ENCODE peak calls at places on chromosomes 3 and 15, in six cellular contexts. Z, K, H, A, Q and B are unnamed samples.

GRCh38 chr3:155252535-155252934 is 40.9 kb downstream of the STRIT1 start:
- DNase-seq in H (no peak), K (peak; percentile 61), Z (no peak), A (no peak), Q (no peak), B (no peak)

GRCh38 chr3:28940530-28940929 is 340.3 kb upstream of the RBMS3 start:
- DNase-seq in Z (no peak), K (peak; percentile 98), Q (no peak), A (no peak), H (peak; percentile 98), B (peak; percentile 77)

GRCh38 chr15:92631721-92632120 is 23.9 kb downstream of the FAM174B start:
- DNase-seq in A (peak; percentile 6), Z (no peak), Q (no peak), K (no peak), H (no peak), B (no peak)

GRCh38 chr3:78506038-78506437 is 1261.8 kb downstream of the ROBO1 start:
- DNase-seq in Z (no peak), Q (no peak), H (peak; percentile 38), K (no peak), A (no peak), B (no peak)

GRCh38 chr3:174462908-174463307 is 396.2 kb upstream of the NAALADL2 start:
- DNase-seq in Z (no peak), K (no peak), Q (no peak), A (no peak), H (no peak), B (no peak)

GRCh38 chr3:13282986-13283876 is 136.9 kb downstream of the NUP210 start:
- DNase-seq in K (no peak), Q (peak; percentile 87), H (no peak), A (peak; percentile 18), Z (peak; percentile 70), B (peak; percentile 64)

GRCh38 chr3:24135280-24135679 is 190.2 kb downstream of the NR1D2 start:
- DNase-seq in Q (no peak), Z (no peak), H (no peak), K (no peak), A (no peak), B (no peak)

GRCh38 chr3:62242846-62243245 is 130.5 kb downstream of the FEZF2 start:
- DNase-seq in Q (peak; percentile 62), Z (peak; percentile 92), A (no peak), K (no peak), H (no peak), B (no peak)

GRCh38 chr15:66765478-66766281 is 63.6 kb downstream of the SMAD6 start:
- DNase-seq in Q (no peak), H (peak; percentile 65), Z (no peak), K (no peak), A (peak; percentile 81), B (peak; percentile 39)

GRCh38 chr15:35737521-35737920 is 191.6 kb upstream of the DPH6 start:
- DNase-seq in K (peak; percentile 37), Z (no peak), H (peak; percentile 72), Q (no peak), A (no peak), B (no peak)

GRCh38 chr15:62035256-62035908 is 24.9 kb downstream of the VPS13C start:
- DNase-seq in Q (no peak), A (no peak), Z (no peak), K (peak; percentile 55), H (peak; percentile 75), B (no peak)

GRCh38 chr3:11580645-11581044 is 63.1 kb downstream of the VGLL4 start:
- DNase-seq in A (no peak), K (peak; percentile 84), H (no peak), Z (no peak), Q (no peak), B (no peak)

GRCh38 chr3:11583638-11584046 is 60.1 kb downstream of the VGLL4 start:
- DNase-seq in A (no peak), H (peak; percentile 50), K (no peak), Z (no peak), Q (no peak), B (no peak)

GRCh38 chr3:11583226-11583625 is 60.5 kb downstream of the VGLL4 start:
- DNase-seq in K (no peak), H (no peak), Z (no peak), Q (no peak), A (no peak), B (no peak)

GRCh38 chr3:11581237-11582122 is 62.2 kb downstream of the VGLL4 start:
- DNase-seq in Q (no peak), K (no peak), H (no peak), A (no peak), Z (peak; percentile 37), B (no peak)

DNA sequence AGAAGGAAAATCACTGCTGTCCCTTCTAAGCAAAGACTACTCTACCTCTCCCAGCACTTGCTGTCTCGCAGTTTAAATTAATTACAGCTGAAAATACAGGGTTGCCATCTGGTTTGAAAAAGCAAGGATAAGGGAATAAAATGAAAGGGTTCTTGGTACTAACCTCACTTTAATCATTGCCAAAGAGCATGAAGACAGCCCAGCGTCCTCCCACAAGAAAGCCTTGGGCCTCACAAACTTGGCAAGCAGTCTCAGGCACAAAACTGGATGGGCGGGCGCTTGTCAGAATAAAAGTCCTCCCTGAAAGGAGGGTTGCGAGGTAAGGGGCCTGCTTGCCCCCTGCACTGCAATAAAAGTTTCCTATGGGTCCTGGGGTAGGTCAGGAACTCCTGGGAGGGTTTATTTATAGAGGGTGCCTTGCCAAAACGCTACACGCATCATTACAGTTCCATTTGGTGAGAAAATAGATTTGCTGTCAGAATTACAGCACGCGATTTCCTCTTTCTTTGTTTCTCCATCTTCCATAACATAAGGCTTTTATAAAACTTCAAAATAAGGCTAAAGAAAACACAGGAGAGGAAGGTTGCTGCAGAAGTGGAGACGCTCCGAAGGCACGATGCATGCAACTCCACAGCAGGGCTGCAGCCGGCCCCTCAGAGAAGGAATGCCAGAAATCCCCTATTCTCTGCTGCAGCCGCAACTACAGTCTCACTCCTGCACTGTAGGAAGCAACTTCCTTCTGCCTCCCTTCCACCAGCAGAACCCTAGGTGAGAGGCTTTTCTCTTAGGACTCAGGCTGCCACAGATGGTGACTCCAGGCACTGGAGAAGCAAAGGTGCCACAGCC is 61.4 kb downstream of the VGLL4 start:
- DNase-seq in K (peak; percentile 95), Z (peak; percentile 65), H (peak; percentile 90), Q (peak; percentile 82), A (no peak), B (no peak)
- H3K4me3 ChIP-seq in K (peak overlapping the region; percentile 29), Z (peak overlapping the region; percentile 49), H (peak overlapping the region; percentile 54), Q (peak overlapping the region; percentile 42), A (no peak overlapping the region), B (no peak overlapping the region)

GRCh38 chr15:88605507-88606436 is 15.4 kb upstream of the AEN start:
- DNase-seq in Q (peak; percentile 90), K (peak; percentile 32), H (no peak), A (no peak), Z (peak; percentile 93), B (peak; percentile 15)
- H3K4me2 ChIP-seq in Q (peak overlapping the region; percentile 99), K (no peak overlapping the region), H (peak overlapping the region; percentile 60), A (no peak overlapping the region), Z (peak overlapping the region; percentile 81), B (no peak overlapping the region)

GRCh38 chr3:197028711-197029510 is 706 bp downstream of the MELTF start:
- DNase-seq in Z (peak; percentile 35), K (no peak), H (no peak), A (no peak), Q (no peak), B (no peak)
- TF ChIP-seq EZH2 in Z (peak; percentile 67), K (no peak), H (peak; percentile 41), A (no peak), Q (peak; percentile 38), B (no peak)

GRCh38 chr3:138678086-138678485 is 69.5 kb downstream of the FAIM start:
- DNase-seq in Z (no peak), Q (no peak), K (no peak), A (no peak), H (no peak), B (no peak)
- H3K4me3 ChIP-seq in Z (no peak overlapping the region), Q (no peak overlapping the region), K (no peak overlapping the region), A (no peak overlapping the region), H (no peak overlapping the region), B (no peak overlapping the region)

GRCh38 chr3:111926266-111926676 is 52.6 kb upstream of the ABHD10 start:
- DNase-seq in H (no peak), Z (peak; percentile 57), K (no peak), Q (no peak), A (peak; percentile 64), B (no peak)
- H3K4me2 ChIP-seq in H (no peak overlapping the region), Z (peak overlapping the region; percentile 17), K (no peak overlapping the region), Q (no peak overlapping the region), A (peak overlapping the region; percentile 41), B (no peak overlapping the region)

GRCh38 chr3:160224256-160224655 is 966 bp upstream of the C3orf80 start:
- DNase-seq in Z (peak; percentile 43), K (no peak), A (no peak), Q (peak; percentile 33), H (no peak), B (no peak)
- TF ChIP-seq EZH2 in Z (no peak), K (no peak), A (no peak), Q (peak; percentile 56), H (no peak), B (no peak)